ENCODE peak calls at places on chromosome 9, in eight cellular contexts. Y, L, M, R, T, K, C and E are unnamed samples.

GRCh38 chr9:77177894-77178794 is 810 bp downstream of the VPS13A start:
- DNase-seq in K (peak; percentile 39), Y (peak; percentile 49), M (no peak), C (peak; percentile 32), L (peak; percentile 81), T (peak; percentile 33), R (peak; percentile 51), E (peak; percentile 44)

GRCh38 chr9:137836831-137837241 is 40.7 kb upstream of the CACNA1B start:
- DNase-seq in T (no peak), L (no peak), K (no peak), R (no peak), Y (no peak), M (no peak), C (no peak), E (no peak)

GRCh38 chr9:89419978-89420394 is 77.9 kb downstream of the SEMA4D start:
- DNase-seq in R (peak; percentile 39), C (no peak), T (no peak), L (no peak), M (no peak), K (no peak), Y (no peak), E (no peak)

GRCh38 chr9:87063883-87064282 is 116.6 kb upstream of the GAS1 start:
- DNase-seq in K (no peak), R (no peak), C (peak; percentile 64), M (no peak), T (peak; percentile 19), L (no peak), Y (no peak), E (no peak)

GRCh38 chr9:35489313-35490154 is at the start of gene RUSC2:
- DNase-seq in T (peak; percentile 80), K (peak; percentile 91), C (peak; percentile 85), R (peak; percentile 52), Y (peak; percentile 89), M (peak; percentile 89), L (peak; percentile 64), E (peak; percentile 78)

GRCh38 chr9:102032614-102033013 is 294.2 kb upstream of the GRIN3A start:
- DNase-seq in Y (no peak), L (no peak), K (no peak), T (no peak), R (no peak), M (no peak), C (no peak), E (no peak)

GRCh38 chr9:20083417-20083816 is 294.6 kb upstream of the SLC24A2 start:
- DNase-seq in R (no peak), K (no peak), C (no peak), Y (no peak), M (no peak), L (no peak), T (no peak), E (no peak)

GRCh38 chr9:116027511-116027910 is 126.1 kb upstream of the PAPPA start:
- DNase-seq in T (peak; percentile 56), C (no peak), L (no peak), Y (no peak), M (no peak), K (no peak), R (no peak), E (no peak)

GRCh38 chr9:136742640-136743391 is at the start of gene LCN10:
- DNase-seq in L (no peak), M (no peak), T (no peak), K (no peak), Y (peak; percentile 92), R (no peak), C (no peak), E (no peak)
- TF ChIP-seq CTCF in L (no peak), M (peak; percentile 61), T (no peak), K (peak; percentile 32), Y (peak; percentile 70), R (peak; percentile 6), C (no peak), E (peak; percentile 14)

DNA sequence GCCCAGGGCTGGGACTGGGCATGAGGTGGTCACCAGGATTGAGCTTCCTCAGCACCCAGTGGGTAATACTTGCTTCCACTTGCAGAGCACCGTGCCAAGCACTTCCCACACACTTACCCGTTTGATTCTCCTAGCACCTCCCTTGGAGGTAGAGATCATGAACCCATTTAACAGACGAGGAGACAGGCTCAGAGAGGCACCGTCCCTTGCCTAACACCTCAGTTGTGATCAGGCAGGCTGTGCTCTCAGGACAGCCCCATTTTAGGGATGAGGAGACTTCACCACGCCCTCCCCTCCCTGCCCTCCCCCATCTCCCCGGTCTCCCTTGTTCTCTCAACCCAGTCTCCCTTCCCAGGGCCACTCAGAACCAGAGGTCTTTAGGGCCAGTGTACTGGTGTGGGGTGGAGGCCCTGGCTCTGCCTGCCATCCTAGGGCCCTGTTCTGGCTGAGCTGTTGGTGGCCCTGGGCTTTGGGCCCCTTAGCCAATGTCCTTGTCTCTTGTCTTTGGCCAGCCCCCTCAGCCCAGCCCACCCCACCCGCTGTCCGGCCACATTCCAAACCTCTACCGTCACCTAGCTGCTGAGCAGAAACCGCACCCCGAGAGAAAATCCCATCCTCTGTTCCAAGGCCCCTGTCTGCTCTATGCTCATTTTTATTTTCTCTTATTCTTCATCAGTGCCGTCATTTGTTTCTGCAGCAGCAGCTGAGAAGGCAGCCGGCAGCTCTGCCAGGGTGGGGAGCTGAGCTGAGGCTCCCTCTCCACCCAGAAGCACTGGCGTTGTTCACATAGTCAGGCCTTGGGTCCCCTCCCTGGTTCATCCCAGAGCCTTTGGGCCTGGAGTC is 33.8 kb downstream of the OLFML2A start:
- DNase-seq in Y (peak; percentile 94), T (peak; percentile 86), L (no peak), C (no peak), R (no peak), K (no peak), M (no peak), E (no peak)
- TF ChIP-seq CTCF in Y (no peak), T (no peak), L (no peak), C (no peak), R (no peak), K (no peak), M (no peak), E (no peak)

GRCh38 chr9:69118656-69119055 is 55.4 kb upstream of the TJP2 start:
- DNase-seq in Y (no peak), M (no peak), C (no peak), T (no peak), L (no peak), R (no peak), K (no peak), E (no peak)

GRCh38 chr9:69120380-69121154 is 53.5 kb upstream of the TJP2 start:
- DNase-seq in K (peak; percentile 53), C (peak; percentile 31), M (peak; percentile 77), T (peak; percentile 91), R (no peak), Y (peak; percentile 96), L (peak; percentile 6), E (peak; percentile 97)

GRCh38 chr9:69122391-69123141 is 51.5 kb upstream of the TJP2 start:
- DNase-seq in C (no peak), T (peak; percentile 73), K (no peak), M (no peak), Y (peak; percentile 43), L (no peak), R (no peak), E (peak; percentile 47)

GRCh38 chr9:69122086-69122390 is 52.0 kb upstream of the TJP2 start:
- DNase-seq in K (peak; percentile 82), L (peak; percentile 68), T (peak; percentile 70), R (peak; percentile 46), M (peak; percentile 78), C (peak; percentile 40), Y (peak; percentile 59), E (peak; percentile 83)

DNA sequence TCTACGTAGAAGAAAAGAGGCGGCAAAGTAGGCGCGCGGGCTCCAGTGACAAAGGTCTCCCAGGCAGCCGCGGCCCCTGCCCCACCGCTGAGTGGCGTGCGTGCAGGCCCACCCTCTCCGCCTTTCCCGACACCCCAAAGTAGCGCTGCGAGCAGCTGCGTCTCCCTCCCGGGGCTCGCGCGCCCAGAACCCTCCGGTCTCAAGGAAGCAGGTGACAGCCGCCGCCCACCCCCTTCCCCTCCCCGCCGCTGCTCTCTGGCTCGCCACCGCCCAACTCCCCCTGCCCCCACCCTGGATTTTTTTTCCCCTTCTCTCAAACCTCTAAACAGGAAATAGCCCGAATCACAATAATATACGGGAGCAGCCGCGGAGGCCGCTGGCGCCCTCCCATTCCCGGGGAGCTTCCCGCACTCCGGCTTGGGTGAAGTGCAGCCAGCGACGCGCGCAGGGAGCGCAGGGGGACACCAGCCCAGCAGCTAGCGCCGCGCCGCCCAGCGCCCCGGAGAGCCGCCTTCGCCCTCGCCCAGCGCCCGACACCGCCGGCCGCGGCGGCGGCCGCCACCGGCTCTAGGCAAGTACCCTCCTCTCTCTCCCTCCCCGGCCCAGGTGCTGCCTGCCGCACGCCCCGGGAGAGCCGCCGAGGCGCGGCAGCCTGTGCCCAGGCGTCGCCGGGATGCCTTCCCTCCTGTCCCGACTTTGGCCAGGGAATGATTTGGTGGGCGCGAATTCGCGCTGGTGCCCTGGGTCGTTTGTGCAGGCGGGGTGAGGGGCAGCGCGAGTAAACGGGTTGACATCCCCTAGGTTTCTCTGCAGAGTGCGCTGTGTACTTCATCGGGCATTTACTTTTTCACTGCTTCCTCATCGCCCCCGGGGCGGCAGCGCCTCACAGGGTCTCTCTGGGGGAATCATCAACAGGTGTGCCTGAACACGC is 52.7 kb upstream of the TJP2 start:
- DNase-seq in Y (peak; percentile 76), L (peak; percentile 21), T (peak; percentile 43), R (peak; percentile 27), C (no peak), M (no peak), K (peak; percentile 52), E (peak; percentile 66)
- TF ChIP-seq CTCF in Y (no peak), L (no peak), T (no peak), R (no peak), C (no peak), M (peak; percentile 57), K (no peak), E (no peak)

GRCh38 chr9:34126207-34127034 is at the start of gene DCAF12:
- DNase-seq in Y (peak; percentile 91), M (peak; percentile 92), R (peak; percentile 74), T (peak; percentile 92), L (peak; percentile 84), C (peak; percentile 90), K (peak; percentile 93), E (peak; percentile 92)
- TF ChIP-seq CTCF in Y (no peak), M (peak; percentile 7), R (peak; percentile 21), T (no peak), L (no peak), C (peak; percentile 3), K (no peak), E (no peak)